ENCODE peak calls at places on chromosomes 2 and 18, in eight cellular contexts. H is spleen, X is breast epithelium, V is hepatocyte, E is BE2C, O is A549, T is lower lobe of right lung, B is psoas muscle. U is an unnamed sample. For H3K4me1, the result is how much of the 10 kb centered on the place peaks cover.

GRCh38 chr2:176213406-176213805 is 24.9 kb downstream of the HOXD1 start:
- DNase-seq in B (no peak), O (no peak), T (no peak), V (no peak), H (no peak), E (no peak), X (no peak), U (no peak)

GRCh38 chr18:32550958-32551357 is 80.3 kb upstream of the GAREM1 start:
- DNase-seq in H (no peak), X (no peak), V (peak), B (no peak), E (no peak), O (no peak), T (no peak), U (no peak)

GRCh38 chr2:29475446-29476006 is 360.3 kb downstream of the CLIP4 start:
- DNase-seq in H (no peak), B (no peak), O (no peak), E (no peak), X (no peak), T (no peak), V (no peak), U (no peak)

GRCh38 chr2:52072949-52073348 is 1041.0 kb upstream of the NRXN1 start:
- DNase-seq in X (no peak), B (no peak), V (peak), O (no peak), T (no peak), E (peak), H (no peak), U (no peak)

GRCh38 chr2:237665713-237666143 is 38.3 kb downstream of the LRRFIP1 start:
- DNase-seq in H (no peak), O (no peak), E (no peak), B (no peak), V (no peak), T (no peak), X (no peak), U (peak)

GRCh38 chr2:166610180-166610919 is 116.3 kb upstream of the SCN7A start:
- DNase-seq in B (no peak), E (no peak), X (no peak), O (no peak), H (peak), V (no peak), T (no peak), U (peak)

GRCh38 chr2:11080253-11081115 is 74.8 kb upstream of the SLC66A3 start:
- DNase-seq in O (no peak), T (no peak), E (no peak), H (no peak), V (no peak), B (no peak), X (no peak), U (no peak)

GRCh38 chr18:3499498-3499897 is 49.5 kb downstream of the TGIF1 start:
- DNase-seq in E (no peak), V (no peak), T (no peak), B (no peak), O (no peak), X (no peak), H (no peak), U (no peak)

GRCh38 chr2:189304360-189304759 is 124.8 kb upstream of the COL5A2 start:
- DNase-seq in O (no peak), V (no peak), H (no peak), X (no peak), B (no peak), E (no peak), T (no peak), U (no peak)

GRCh38 chr2:216539791-216540241 is 41.2 kb downstream of the RPL37A start:
- DNase-seq in T (peak), X (peak), B (peak), E (peak), H (peak), V (no peak), O (peak), U (peak)

GRCh38 chr2:17455343-17455742 is 62.9 kb downstream of the RAD51AP2 start:
- DNase-seq in B (no peak), E (no peak), H (no peak), O (no peak), T (no peak), X (no peak), V (no peak), U (no peak)

GRCh38 chr2:182591774-182592173 is 124.3 kb upstream of the DNAJC10 start:
- DNase-seq in T (no peak), O (no peak), X (no peak), B (no peak), V (no peak), E (no peak), H (no peak), U (no peak)
- H3K4me1 ChIP-seq in T (under half), O (under half), X (under half), B (under half), V (under half), E (under half), H (under half), U (under half)

GRCh38 chr2:177635696-177636095 is 243.1 kb downstream of the AGPS start:
- DNase-seq in B (no peak), H (no peak), X (no peak), T (no peak), O (no peak), E (no peak), V (no peak), U (no peak)

GRCh38 chr2:177633910-177634294 is 241.3 kb downstream of the AGPS start:
- DNase-seq in H (no peak), X (no peak), B (no peak), E (no peak), O (no peak), T (no peak), V (no peak), U (no peak)

GRCh38 chr2:177639262-177639914 is 246.8 kb downstream of the AGPS start:
- DNase-seq in E (no peak), T (no peak), B (no peak), V (no peak), X (no peak), H (no peak), O (no peak), U (no peak)

GRCh38 chr2:177633111-177633510 is 240.5 kb downstream of the AGPS start:
- DNase-seq in B (no peak), O (no peak), E (no peak), H (no peak), V (no peak), X (no peak), T (no peak), U (no peak)

GRCh38 chr2:177636672-177637071 is 244.1 kb downstream of the AGPS start:
- DNase-seq in V (no peak), O (no peak), H (no peak), B (no peak), E (no peak), X (no peak), T (no peak), U (no peak)
- TF ChIP-seq CTCF in V (no peak), O (no peak), H (no peak), B (no peak), E (no peak), X (no peak), T (no peak), U (no peak)

DNA sequence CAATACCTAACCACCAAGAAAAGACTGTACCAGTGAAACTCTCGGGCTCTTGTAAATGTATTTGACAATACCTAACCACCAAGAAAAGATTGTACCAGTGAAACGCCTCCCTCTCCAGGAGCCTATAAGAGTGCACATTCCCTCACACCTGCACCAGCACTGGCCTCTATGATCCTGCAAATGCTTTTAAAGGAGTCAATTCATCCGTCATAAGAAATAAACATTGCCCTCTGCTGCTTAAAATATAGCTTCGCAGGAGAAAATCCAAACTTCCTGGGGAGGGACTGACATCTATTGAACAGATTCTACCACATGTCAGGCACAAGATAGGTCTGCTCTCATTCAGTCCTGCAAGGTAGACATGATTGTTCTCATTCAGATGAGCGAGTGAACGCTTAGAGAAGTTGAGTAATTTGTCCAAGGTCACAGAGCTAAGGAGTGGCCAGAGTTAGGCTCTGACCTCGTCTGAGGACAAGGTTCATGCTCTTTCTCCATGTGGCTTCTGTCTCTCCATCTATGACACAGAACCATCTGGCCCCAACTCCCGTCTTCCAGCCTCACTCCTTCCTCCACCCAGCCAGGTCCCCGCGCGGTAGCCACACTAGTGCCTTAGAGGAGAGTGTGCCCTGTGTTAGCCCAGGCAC is 38.7 kb downstream of the MCFD2 start:
- DNase-seq in X (no peak), T (no peak), H (no peak), V (peak), O (peak), E (peak), B (no peak), U (no peak)
- H3K4me3 ChIP-seq in X (no peak), T (no peak), H (no peak), V (no peak), O (no peak), E (peak), B (no peak), U (no peak)

GRCh38 chr18:35459997-35460396 is 37.8 kb downstream of the INO80C start:
- DNase-seq in T (no peak), X (no peak), V (no peak), E (no peak), H (no peak), O (no peak), B (no peak), U (no peak)

GRCh38 chr18:35457140-35457704 is 40.5 kb downstream of the INO80C start:
- DNase-seq in B (no peak), V (no peak), H (no peak), O (no peak), T (no peak), E (no peak), X (no peak), U (no peak)

GRCh38 chr18:35458271-35458670 is 39.5 kb downstream of the INO80C start:
- DNase-seq in X (no peak), V (no peak), B (no peak), E (no peak), H (no peak), T (no peak), O (peak), U (no peak)

GRCh38 chr18:35460719-35461118 is 37.0 kb downstream of the INO80C start:
- DNase-seq in B (no peak), T (no peak), H (no peak), O (no peak), X (no peak), V (no peak), E (no peak), U (no peak)

DNA sequence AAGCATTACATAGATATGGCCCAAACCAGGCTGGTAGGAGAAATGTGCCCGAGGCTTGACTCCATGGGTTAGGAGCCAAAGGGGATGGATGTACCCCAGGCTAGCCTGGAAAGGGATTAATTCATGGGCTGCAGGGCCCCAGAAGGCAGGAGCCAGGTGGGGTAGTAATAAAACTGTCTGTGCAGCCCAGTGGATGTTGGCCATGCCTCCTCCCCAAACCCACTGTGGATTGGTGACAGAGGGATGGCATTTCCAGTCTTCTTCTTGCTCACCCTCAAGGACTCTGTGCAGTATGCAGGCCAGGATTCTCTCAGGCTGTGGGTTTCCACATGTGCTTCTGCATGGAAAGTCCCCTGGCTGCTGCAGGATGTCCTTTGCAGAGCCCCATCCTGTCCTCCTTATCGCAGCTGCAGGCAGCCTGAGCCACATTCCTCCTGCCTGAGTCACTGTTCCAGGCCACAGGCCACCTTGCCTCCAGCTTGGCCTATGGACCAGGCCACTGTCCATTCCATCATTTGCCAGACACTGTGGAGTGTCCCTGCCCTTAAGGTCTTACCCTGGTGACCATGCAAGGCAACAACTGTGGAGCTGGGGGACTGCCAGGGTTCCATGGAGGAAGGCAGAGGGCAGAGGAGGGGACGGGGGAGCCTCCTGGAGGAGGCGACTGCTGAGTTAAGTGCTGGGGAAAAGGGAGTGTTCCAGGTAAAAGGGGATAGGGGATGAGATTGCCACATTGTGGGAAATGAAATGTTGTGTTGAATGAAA is 38.9 kb downstream of the INO80C start:
- DNase-seq in E (peak), T (peak), B (peak), V (peak), X (no peak), H (peak), O (peak), U (no peak)
- H3K4me1 ChIP-seq in E (under half), T (under half), B (under half), V (under half), X (under half), H (under half), O (half or more), U (under half)